ENCODE peak calls at places on chromosomes 1 and 21, in ten cellular contexts. One of them, this sample, is unnamed.

GRCh38 chr1:205703072-205703471 is 22.8 kb upstream of the SLC45A3 start:
- DNase-seq in kidney tubule cell: no peak
- DNase-seq in EH: no peak
- DNase-seq in hepatocyte: no peak
- DNase-seq in HuH-7: peak
- DNase-seq in left ventricle myocardium superior: no peak
- DNase-seq in activated effector memory CD4-positive, alpha-beta T cell treated with anti-CD3 and anti-CD28 coated beads, Interleukin-2, amount 50 U/mL, for 16 hours: no peak
- DNase-seq in GM03348: no peak
- DNase-seq in T-helper 2 cell: no peak
- DNase-seq in transverse colon: no peak
- DNase-seq in this sample: no peak

GRCh38 chr1:27878038-27878437 is 5.7 kb downstream of the THEMIS2 start:
- DNase-seq in kidney tubule cell: no peak
- DNase-seq in EH: no peak
- DNase-seq in hepatocyte: no peak
- DNase-seq in HuH-7: no peak
- DNase-seq in left ventricle myocardium superior: no peak
- DNase-seq in activated effector memory CD4-positive, alpha-beta T cell treated with anti-CD3 and anti-CD28 coated beads, Interleukin-2, amount 50 U/mL, for 16 hours: no peak
- DNase-seq in GM03348: no peak
- DNase-seq in T-helper 2 cell: no peak
- DNase-seq in transverse colon: no peak
- DNase-seq in this sample: no peak

GRCh38 chr1:91844862-91845528 is 41.0 kb downstream of the TGFBR3 start:
- DNase-seq in kidney tubule cell: peak
- DNase-seq in EH: peak
- DNase-seq in hepatocyte: peak
- DNase-seq in HuH-7: no peak
- DNase-seq in left ventricle myocardium superior: peak
- DNase-seq in activated effector memory CD4-positive, alpha-beta T cell treated with anti-CD3 and anti-CD28 coated beads, Interleukin-2, amount 50 U/mL, for 16 hours: no peak
- DNase-seq in GM03348: peak
- DNase-seq in T-helper 2 cell: no peak
- DNase-seq in transverse colon: no peak
- DNase-seq in this sample: no peak

GRCh38 chr1:23168079-23168461 is 586 bp downstream of the LUZP1 start:
- DNase-seq in kidney tubule cell: peak
- DNase-seq in EH: no peak
- DNase-seq in hepatocyte: peak
- DNase-seq in HuH-7: no peak
- DNase-seq in left ventricle myocardium superior: peak
- DNase-seq in activated effector memory CD4-positive, alpha-beta T cell treated with anti-CD3 and anti-CD28 coated beads, Interleukin-2, amount 50 U/mL, for 16 hours: peak
- DNase-seq in GM03348: peak
- DNase-seq in T-helper 2 cell: no peak
- DNase-seq in transverse colon: peak
- DNase-seq in this sample: no peak

GRCh38 chr1:203860396-203860951 is 925 bp upstream of the SNRPE start:
- DNase-seq in kidney tubule cell: peak
- DNase-seq in EH: peak
- DNase-seq in hepatocyte: peak
- DNase-seq in HuH-7: no peak
- DNase-seq in left ventricle myocardium superior: no peak
- DNase-seq in activated effector memory CD4-positive, alpha-beta T cell treated with anti-CD3 and anti-CD28 coated beads, Interleukin-2, amount 50 U/mL, for 16 hours: no peak
- DNase-seq in GM03348: peak
- DNase-seq in T-helper 2 cell: no peak
- DNase-seq in transverse colon: peak
- DNase-seq in this sample: no peak

GRCh38 chr1:35929730-35930592 is 944 bp upstream of the AGO3 start:
- DNase-seq in kidney tubule cell: peak
- DNase-seq in EH: peak
- DNase-seq in hepatocyte: peak
- DNase-seq in HuH-7: peak
- DNase-seq in left ventricle myocardium superior: peak
- DNase-seq in activated effector memory CD4-positive, alpha-beta T cell treated with anti-CD3 and anti-CD28 coated beads, Interleukin-2, amount 50 U/mL, for 16 hours: peak
- DNase-seq in GM03348: peak
- DNase-seq in T-helper 2 cell: peak
- DNase-seq in transverse colon: peak
- DNase-seq in this sample: peak

GRCh38 chr1:201826830-201827229 is 2.1 kb upstream of the IPO9 start:
- DNase-seq in kidney tubule cell: no peak
- DNase-seq in EH: peak
- DNase-seq in hepatocyte: no peak
- DNase-seq in HuH-7: no peak
- DNase-seq in left ventricle myocardium superior: no peak
- DNase-seq in activated effector memory CD4-positive, alpha-beta T cell treated with anti-CD3 and anti-CD28 coated beads, Interleukin-2, amount 50 U/mL, for 16 hours: no peak
- DNase-seq in GM03348: peak
- DNase-seq in T-helper 2 cell: no peak
- DNase-seq in transverse colon: no peak
- DNase-seq in this sample: no peak

GRCh38 chr1:67724928-67725560 is 40.0 kb downstream of the GADD45A start:
- DNase-seq in kidney tubule cell: peak
- DNase-seq in EH: peak
- DNase-seq in hepatocyte: no peak
- DNase-seq in HuH-7: no peak
- DNase-seq in left ventricle myocardium superior: peak
- DNase-seq in activated effector memory CD4-positive, alpha-beta T cell treated with anti-CD3 and anti-CD28 coated beads, Interleukin-2, amount 50 U/mL, for 16 hours: no peak
- DNase-seq in GM03348: peak
- DNase-seq in T-helper 2 cell: no peak
- DNase-seq in transverse colon: no peak
- DNase-seq in this sample: no peak

GRCh38 chr1:34419662-34420061 is 243.0 kb downstream of the C1orf94 start:
- DNase-seq in kidney tubule cell: peak
- DNase-seq in EH: peak
- DNase-seq in hepatocyte: no peak
- DNase-seq in HuH-7: no peak
- DNase-seq in left ventricle myocardium superior: no peak
- DNase-seq in activated effector memory CD4-positive, alpha-beta T cell treated with anti-CD3 and anti-CD28 coated beads, Interleukin-2, amount 50 U/mL, for 16 hours: no peak
- DNase-seq in GM03348: peak
- DNase-seq in T-helper 2 cell: no peak
- DNase-seq in transverse colon: no peak
- DNase-seq in this sample: no peak

GRCh38 chr1:200453544-200453905 is 43.7 kb upstream of the ZNF281 start:
- DNase-seq in kidney tubule cell: no peak
- DNase-seq in EH: peak
- DNase-seq in hepatocyte: no peak
- DNase-seq in HuH-7: no peak
- DNase-seq in left ventricle myocardium superior: no peak
- DNase-seq in activated effector memory CD4-positive, alpha-beta T cell treated with anti-CD3 and anti-CD28 coated beads, Interleukin-2, amount 50 U/mL, for 16 hours: no peak
- DNase-seq in GM03348: no peak
- DNase-seq in T-helper 2 cell: no peak
- DNase-seq in transverse colon: no peak
- DNase-seq in this sample: no peak

GRCh38 chr1:228283043-228283371 is 75.2 kb downstream of the OBSCN start:
- DNase-seq in kidney tubule cell: no peak
- DNase-seq in EH: no peak
- DNase-seq in hepatocyte: no peak
- DNase-seq in HuH-7: no peak
- DNase-seq in left ventricle myocardium superior: peak
- DNase-seq in activated effector memory CD4-positive, alpha-beta T cell treated with anti-CD3 and anti-CD28 coated beads, Interleukin-2, amount 50 U/mL, for 16 hours: peak
- DNase-seq in GM03348: no peak
- DNase-seq in T-helper 2 cell: no peak
- DNase-seq in transverse colon: no peak
- DNase-seq in this sample: no peak

GRCh38 chr21:25080706-25081495 is 526.4 kb downstream of the MRPL39 start:
- DNase-seq in kidney tubule cell: peak
- DNase-seq in EH: peak
- DNase-seq in hepatocyte: no peak
- DNase-seq in HuH-7: no peak
- DNase-seq in left ventricle myocardium superior: no peak
- DNase-seq in activated effector memory CD4-positive, alpha-beta T cell treated with anti-CD3 and anti-CD28 coated beads, Interleukin-2, amount 50 U/mL, for 16 hours: no peak
- DNase-seq in GM03348: no peak
- DNase-seq in T-helper 2 cell: no peak
- DNase-seq in transverse colon: no peak
- DNase-seq in this sample: no peak

GRCh38 chr1:185420588-185421081 is 103.6 kb upstream of the IVNS1ABP start:
- DNase-seq in kidney tubule cell: no peak
- DNase-seq in EH: no peak
- DNase-seq in hepatocyte: no peak
- DNase-seq in HuH-7: no peak
- DNase-seq in left ventricle myocardium superior: no peak
- DNase-seq in activated effector memory CD4-positive, alpha-beta T cell treated with anti-CD3 and anti-CD28 coated beads, Interleukin-2, amount 50 U/mL, for 16 hours: no peak
- DNase-seq in GM03348: no peak
- DNase-seq in T-helper 2 cell: no peak
- DNase-seq in transverse colon: no peak
- DNase-seq in this sample: no peak

GRCh38 chr1:2148691-2149090 is 45.9 kb downstream of the FAAP20 start:
- DNase-seq in kidney tubule cell: no peak
- DNase-seq in EH: no peak
- DNase-seq in hepatocyte: no peak
- DNase-seq in HuH-7: no peak
- DNase-seq in left ventricle myocardium superior: no peak
- DNase-seq in activated effector memory CD4-positive, alpha-beta T cell treated with anti-CD3 and anti-CD28 coated beads, Interleukin-2, amount 50 U/mL, for 16 hours: peak
- DNase-seq in GM03348: no peak
- DNase-seq in T-helper 2 cell: peak
- DNase-seq in transverse colon: peak
- DNase-seq in this sample: peak

GRCh38 chr1:222694927-222695326 is 17.4 kb downstream of the AIDA start:
- DNase-seq in kidney tubule cell: no peak
- DNase-seq in EH: no peak
- DNase-seq in hepatocyte: no peak
- DNase-seq in HuH-7: no peak
- DNase-seq in left ventricle myocardium superior: no peak
- DNase-seq in activated effector memory CD4-positive, alpha-beta T cell treated with anti-CD3 and anti-CD28 coated beads, Interleukin-2, amount 50 U/mL, for 16 hours: no peak
- DNase-seq in GM03348: no peak
- DNase-seq in T-helper 2 cell: no peak
- DNase-seq in transverse colon: no peak
- DNase-seq in this sample: no peak

GRCh38 chr1:58783090-58783992 is 506 bp downstream of the JUN start:
- DNase-seq in kidney tubule cell: peak
- DNase-seq in EH: peak
- DNase-seq in hepatocyte: peak
- DNase-seq in HuH-7: no peak
- DNase-seq in left ventricle myocardium superior: peak
- DNase-seq in activated effector memory CD4-positive, alpha-beta T cell treated with anti-CD3 and anti-CD28 coated beads, Interleukin-2, amount 50 U/mL, for 16 hours: peak
- DNase-seq in GM03348: peak
- DNase-seq in T-helper 2 cell: peak
- DNase-seq in transverse colon: peak
- DNase-seq in this sample: peak

GRCh38 chr1:70779571-70779970 is 268.0 kb downstream of the PTGER3 start:
- DNase-seq in kidney tubule cell: peak
- DNase-seq in EH: peak
- DNase-seq in hepatocyte: no peak
- DNase-seq in HuH-7: no peak
- DNase-seq in left ventricle myocardium superior: no peak
- DNase-seq in activated effector memory CD4-positive, alpha-beta T cell treated with anti-CD3 and anti-CD28 coated beads, Interleukin-2, amount 50 U/mL, for 16 hours: no peak
- DNase-seq in GM03348: peak
- DNase-seq in T-helper 2 cell: no peak
- DNase-seq in transverse colon: no peak
- DNase-seq in this sample: no peak

GRCh38 chr1:211484738-211485479 is 7.1 kb downstream of the RD3 start:
- DNase-seq in kidney tubule cell: no peak
- DNase-seq in EH: no peak
- DNase-seq in hepatocyte: no peak
- DNase-seq in HuH-7: no peak
- DNase-seq in left ventricle myocardium superior: no peak
- DNase-seq in activated effector memory CD4-positive, alpha-beta T cell treated with anti-CD3 and anti-CD28 coated beads, Interleukin-2, amount 50 U/mL, for 16 hours: peak
- DNase-seq in GM03348: no peak
- DNase-seq in T-helper 2 cell: no peak
- DNase-seq in transverse colon: no peak
- DNase-seq in this sample: no peak

GRCh38 chr1:204885288-204885711 is 14.6 kb downstream of the NFASC start:
- DNase-seq in kidney tubule cell: no peak
- DNase-seq in EH: peak
- DNase-seq in hepatocyte: peak
- DNase-seq in HuH-7: no peak
- DNase-seq in left ventricle myocardium superior: peak
- DNase-seq in activated effector memory CD4-positive, alpha-beta T cell treated with anti-CD3 and anti-CD28 coated beads, Interleukin-2, amount 50 U/mL, for 16 hours: no peak
- DNase-seq in GM03348: peak
- DNase-seq in T-helper 2 cell: no peak
- DNase-seq in transverse colon: peak
- DNase-seq in this sample: no peak

GRCh38 chr1:193077991-193078390 is 18.6 kb downstream of the RO60 start:
- DNase-seq in kidney tubule cell: peak
- DNase-seq in EH: peak
- DNase-seq in hepatocyte: no peak
- DNase-seq in HuH-7: no peak
- DNase-seq in left ventricle myocardium superior: no peak
- DNase-seq in activated effector memory CD4-positive, alpha-beta T cell treated with anti-CD3 and anti-CD28 coated beads, Interleukin-2, amount 50 U/mL, for 16 hours: no peak
- DNase-seq in GM03348: no peak
- DNase-seq in T-helper 2 cell: no peak
- DNase-seq in transverse colon: no peak
- DNase-seq in this sample: no peak

GRCh38 chr1:194056169-194056568 is 869.8 kb upstream of the B3GALT2 start:
- DNase-seq in kidney tubule cell: no peak
- DNase-seq in EH: peak
- DNase-seq in hepatocyte: no peak
- DNase-seq in HuH-7: no peak
- DNase-seq in left ventricle myocardium superior: no peak
- DNase-seq in activated effector memory CD4-positive, alpha-beta T cell treated with anti-CD3 and anti-CD28 coated beads, Interleukin-2, amount 50 U/mL, for 16 hours: no peak
- DNase-seq in GM03348: no peak
- DNase-seq in T-helper 2 cell: no peak
- DNase-seq in transverse colon: no peak
- DNase-seq in this sample: no peak

GRCh38 chr1:59089343-59089742 is 207.6 kb upstream of the FGGY start:
- DNase-seq in kidney tubule cell: no peak
- DNase-seq in EH: no peak
- DNase-seq in hepatocyte: no peak
- DNase-seq in HuH-7: no peak
- DNase-seq in left ventricle myocardium superior: no peak
- DNase-seq in activated effector memory CD4-positive, alpha-beta T cell treated with anti-CD3 and anti-CD28 coated beads, Interleukin-2, amount 50 U/mL, for 16 hours: no peak
- DNase-seq in GM03348: no peak
- DNase-seq in T-helper 2 cell: no peak
- DNase-seq in transverse colon: no peak
- DNase-seq in this sample: no peak

GRCh38 chr21:39096754-39097153 is 86.5 kb downstream of the PSMG1 start:
- DNase-seq in kidney tubule cell: no peak
- DNase-seq in EH: no peak
- DNase-seq in hepatocyte: no peak
- DNase-seq in HuH-7: no peak
- DNase-seq in left ventricle myocardium superior: no peak
- DNase-seq in activated effector memory CD4-positive, alpha-beta T cell treated with anti-CD3 and anti-CD28 coated beads, Interleukin-2, amount 50 U/mL, for 16 hours: no peak
- DNase-seq in GM03348: no peak
- DNase-seq in T-helper 2 cell: no peak
- DNase-seq in transverse colon: no peak
- DNase-seq in this sample: no peak

GRCh38 chr1:4984841-4985240 is 330.4 kb downstream of the AJAP1 start:
- DNase-seq in kidney tubule cell: no peak
- DNase-seq in EH: no peak
- DNase-seq in hepatocyte: no peak
- DNase-seq in HuH-7: no peak
- DNase-seq in left ventricle myocardium superior: no peak
- DNase-seq in activated effector memory CD4-positive, alpha-beta T cell treated with anti-CD3 and anti-CD28 coated beads, Interleukin-2, amount 50 U/mL, for 16 hours: no peak
- DNase-seq in GM03348: no peak
- DNase-seq in T-helper 2 cell: no peak
- DNase-seq in transverse colon: no peak
- DNase-seq in this sample: no peak

GRCh38 chr21:38985423-38986378 is 180.0 kb downstream of the ETS2 start:
- DNase-seq in kidney tubule cell: no peak
- DNase-seq in EH: peak
- DNase-seq in hepatocyte: peak
- DNase-seq in HuH-7: no peak
- DNase-seq in left ventricle myocardium superior: peak
- DNase-seq in activated effector memory CD4-positive, alpha-beta T cell treated with anti-CD3 and anti-CD28 coated beads, Interleukin-2, amount 50 U/mL, for 16 hours: peak
- DNase-seq in GM03348: peak
- DNase-seq in T-helper 2 cell: peak
- DNase-seq in transverse colon: peak
- DNase-seq in this sample: no peak